ENCODE peak calls at places on chromosome 20, in nine cellular contexts. H is GM04504; N is stimulated activated CD4-positive, alpha-beta T cell treated with anti-CD3 and anti-CD28 coated beads, Interleukin-15, amount 100 ng/mL, for 1 hour; L is NCI-H2107; B is fibroblast of the aortic adventitia; D is activated CD4-positive, CD25-positive, alpha-beta regulatory T cell treated with anti-CD3 and anti-CD28 coated beads, Interleukin-2, amount 50 U/mL, for 16 hours; G is naive B cell; A is AG09319; I is ovary. Y is an unnamed sample.
A peak's percentile ranks its signal among the peaks of the same experiment; 100 is the strongest.

GRCh38 chr20:19601133-19601810 is 156.8 kb upstream of the RIN2 start:
- DNase-seq in H (no peak), N (no peak), L (no peak), B (no peak), D (no peak), G (no peak), A (no peak), I (no peak), Y (no peak)

GRCh38 chr20:1414982-1415381 is 22.1 kb upstream of the FKBP1A start:
- DNase-seq in H (no peak), N (no peak), L (no peak), B (no peak), D (no peak), G (no peak), A (no peak), I (no peak), Y (no peak)

GRCh38 chr20:19750207-19750606 is 7.9 kb upstream of the RIN2 start:
- DNase-seq in H (no peak), N (no peak), L (no peak), B (no peak), D (no peak), G (no peak), A (no peak), I (no peak), Y (no peak)

GRCh38 chr20:63053430-63054102 is 46.8 kb upstream of the BHLHE23 start:
- DNase-seq in H (no peak), N (no peak), L (no peak), B (no peak), D (no peak), G (no peak), A (no peak), I (no peak), Y (no peak)

GRCh38 chr20:5584678-5585077 is 165.5 kb upstream of the SHLD1 start:
- DNase-seq in H (no peak), N (no peak), L (no peak), B (no peak), D (no peak), G (no peak), A (no peak), I (no peak), Y (no peak)

GRCh38 chr20:2914160-2914559 is 40.9 kb downstream of the PTPRA start:
- DNase-seq in H (no peak), N (no peak), L (no peak), B (no peak), D (no peak), G (no peak), A (no peak), I (no peak), Y (peak; percentile 26)

GRCh38 chr20:57716202-57716601 is 6.4 kb upstream of the PMEPA1 start:
- DNase-seq in H (peak; percentile 48), N (no peak), L (no peak), B (peak; percentile 53), D (no peak), G (no peak), A (no peak), I (no peak), Y (no peak)

GRCh38 chr20:18443841-18444240 is 23.0 kb downstream of the DZANK1 start:
- DNase-seq in H (no peak), N (no peak), L (no peak), B (peak; percentile 33), D (no peak), G (no peak), A (no peak), I (no peak), Y (no peak)

GRCh38 chr20:36175016-36175415 is 20.5 kb downstream of the EPB41L1 start:
- DNase-seq in H (no peak), N (no peak), L (no peak), B (peak; percentile 21), D (no peak), G (no peak), A (no peak), I (no peak), Y (no peak)

GRCh38 chr20:33255005-33255404 is 19.2 kb downstream of the BPIFA1 start:
- DNase-seq in H (no peak), N (no peak), L (no peak), B (no peak), D (no peak), G (no peak), A (no peak), I (no peak), Y (no peak)

Y was measured in NAMALWA.